ENCODE peak calls at places on chromosomes 5 and 9, in four cellular contexts. N is GM12865, P is foreskin fibroblast, A is SJSA1. D is an unnamed sample.

GRCh38 chr9:87596862-87597261 is 99.2 kb downstream of the DAPK1 start:
- DNase-seq in P (peak), A (no peak), N (no peak), D (no peak)

GRCh38 chr5:39656600-39656999 is 231.8 kb upstream of the DAB2 start:
- DNase-seq in A (no peak), N (no peak), P (no peak), D (no peak)

GRCh38 chr5:179124329-179124852 is 64.2 kb downstream of the ZNF354C start:
- DNase-seq in A (peak), P (no peak), N (no peak), D (no peak)

GRCh38 chr9:130715270-130716077 is 21.9 kb downstream of the EXOSC2 start:
- DNase-seq in N (no peak), P (peak), A (no peak), D (no peak)

GRCh38 chr5:53481354-53481886 is 991 bp downstream of the FST start:
- DNase-seq in P (peak), A (no peak), N (no peak), D (no peak)

GRCh38 chr9:112552229-112553050 is 65.8 kb downstream of the KIAA1958 start:
- DNase-seq in A (no peak), P (no peak), N (no peak), D (no peak)

GRCh38 chr9:123318961-123319421 is 37.0 kb upstream of the CRB2 start:
- DNase-seq in N (no peak), P (no peak), A (no peak), D (no peak)

GRCh38 chr9:113511856-113512761 is 48.6 kb downstream of the RGS3 start:
- DNase-seq in N (peak), P (no peak), A (no peak), D (peak)

GRCh38 chr9:109477269-109478203 is 20.6 kb downstream of the PTPN3 start:
- DNase-seq in A (no peak), N (no peak), P (no peak), D (no peak)

GRCh38 chr9:98851730-98852462 is 44.4 kb downstream of the GALNT12 start:
- DNase-seq in P (no peak), N (no peak), A (no peak), D (no peak)

GRCh38 chr9:98848450-98849149 is 41.1 kb downstream of the GALNT12 start:
- DNase-seq in N (peak), A (peak), P (peak), D (peak)

GRCh38 chr9:98852961-98853360 is 45.5 kb downstream of the GALNT12 start:
- DNase-seq in P (no peak), A (no peak), N (no peak), D (no peak)

GRCh38 chr9:98852463-98852735 is 44.9 kb downstream of the GALNT12 start:
- DNase-seq in P (no peak), N (no peak), A (no peak), D (no peak)

DNA sequence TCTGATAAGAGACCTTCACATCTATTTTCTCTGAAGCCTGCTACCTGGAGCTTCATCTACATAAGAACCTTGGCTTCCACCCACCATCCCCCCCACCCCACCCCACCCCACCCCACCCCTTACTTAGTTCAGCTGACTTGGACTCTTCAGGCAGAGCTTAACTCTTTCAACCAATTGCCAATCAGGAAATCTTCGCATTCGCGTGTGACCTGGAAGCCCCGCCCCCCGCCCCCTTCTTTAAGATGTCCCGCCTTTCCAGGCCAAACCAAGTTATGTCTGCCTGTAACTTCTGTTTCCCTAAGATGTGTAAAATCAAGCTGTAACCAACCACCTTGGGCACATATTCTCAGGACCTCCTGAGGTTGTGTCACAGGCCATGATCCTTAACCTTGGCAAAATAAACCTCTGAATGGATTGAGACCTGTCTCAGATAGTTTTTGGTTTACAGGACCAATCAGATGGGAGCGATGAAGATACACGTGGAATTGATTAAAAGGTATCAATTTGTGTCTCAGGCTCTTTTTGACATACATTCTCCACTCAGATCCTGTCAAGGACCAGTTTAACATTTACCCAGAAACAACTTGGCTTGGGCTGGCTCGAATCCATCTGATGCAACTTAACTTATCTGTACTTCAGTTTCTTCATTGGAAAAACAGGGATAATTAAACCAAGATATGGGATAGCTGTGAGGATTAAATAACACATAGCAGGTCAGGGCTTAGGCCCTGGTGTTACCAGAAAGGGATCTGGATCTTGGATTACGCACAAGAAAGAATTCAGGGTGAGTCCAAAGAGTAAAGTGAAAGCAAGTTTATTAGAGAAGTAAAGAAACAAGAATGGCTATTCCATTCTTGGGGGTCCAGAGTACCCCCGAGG is 43.6 kb downstream of the GALNT12 start:
- DNase-seq in P (no peak), N (no peak), A (no peak), D (no peak)
- H3K4me3 ChIP-seq in P (no peak), N (no peak), A (no peak), D (no peak)

GRCh38 chr5:92687793-92688467 is 893.1 kb downstream of the NR2F1-AS1 start:
- DNase-seq in P (peak), A (no peak), N (peak), D (no peak)
- H3K4me3 ChIP-seq in P (peak), A (no peak), N (no peak), D (no peak)

DNA sequence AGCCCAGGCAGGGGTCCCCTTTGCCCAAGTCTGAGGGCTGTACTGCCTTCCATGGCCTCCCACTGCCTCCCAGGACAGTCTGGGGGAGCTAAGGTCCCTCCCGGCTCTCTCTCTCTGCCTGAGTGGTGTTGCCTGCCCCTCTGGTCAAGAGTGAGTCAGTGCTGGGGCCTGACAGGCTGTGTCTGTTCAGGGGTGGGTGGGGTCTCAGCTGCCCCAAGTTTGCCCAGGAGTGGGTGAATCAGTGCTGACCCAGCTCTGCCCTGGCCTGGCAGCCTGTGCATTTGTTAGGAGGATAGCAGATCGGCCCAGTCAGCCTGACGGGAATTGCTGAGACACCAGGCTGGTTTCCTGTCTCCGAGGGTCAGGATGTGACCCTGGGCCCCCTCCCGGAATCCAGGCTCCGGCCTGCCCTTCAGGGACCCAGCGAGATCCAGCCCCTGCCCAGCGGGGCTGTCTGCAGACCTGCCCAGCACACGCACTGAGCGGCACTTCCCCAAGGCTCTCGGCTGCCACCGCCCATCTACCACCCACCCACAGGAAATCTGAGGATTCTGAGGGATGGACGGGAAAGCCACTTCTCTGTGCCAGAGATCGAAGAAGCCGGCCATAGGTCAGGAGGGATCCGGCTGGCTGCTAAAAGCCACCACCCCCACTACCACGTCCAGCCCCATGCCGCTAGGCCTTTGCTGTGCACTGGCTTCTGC is 15.9 kb downstream of the ENG start:
- DNase-seq in N (no peak), P (peak), A (peak), D (no peak)
- H3K4me3 ChIP-seq in N (no peak), P (peak), A (no peak), D (no peak)

DNA sequence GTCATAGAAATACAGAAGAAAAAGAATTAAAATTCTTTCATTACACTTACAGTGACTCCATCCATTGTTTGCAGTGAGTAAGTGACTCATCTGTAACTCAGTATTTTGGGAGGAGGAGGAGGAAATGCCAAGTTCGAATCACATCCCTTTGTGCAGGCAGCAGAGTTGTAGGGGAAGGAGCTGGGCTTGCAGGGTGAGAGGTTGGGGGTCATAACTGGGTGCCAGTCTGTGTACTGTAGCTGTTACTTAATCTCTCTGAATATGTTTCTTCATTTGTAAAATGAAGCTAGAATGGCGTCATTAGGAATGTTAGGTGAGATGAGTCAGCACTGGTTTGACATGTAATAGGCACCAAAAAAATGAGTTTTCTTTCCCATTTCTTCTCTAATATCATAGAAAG is 235.7 kb upstream of the ADAMTSL1 start:
- DNase-seq in A (peak), N (no peak), P (peak), D (no peak)
- H3K4me3 ChIP-seq in A (no peak), N (no peak), P (no peak), D (no peak)

GRCh38 chr5:8053270-8053669 is 184.3 kb downstream of the MTRR start:
- DNase-seq in A (no peak), N (no peak), P (no peak), D (no peak)
- H3K4me3 ChIP-seq in A (no peak), N (no peak), P (no peak), D (no peak)

GRCh38 chr5:82623094-82623514 is 344.9 kb upstream of the RPS23 start:
- DNase-seq in A (no peak), N (no peak), P (no peak), D (no peak)

GRCh38 chr5:82619097-82619496 is 340.9 kb upstream of the RPS23 start:
- DNase-seq in N (no peak), P (no peak), A (no peak), D (no peak)

GRCh38 chr5:82624018-82624417 is 345.9 kb upstream of the RPS23 start:
- DNase-seq in A (no peak), P (no peak), N (no peak), D (no peak)

GRCh38 chr5:82622205-82622604 is 344.1 kb upstream of the RPS23 start:
- DNase-seq in N (no peak), P (no peak), A (no peak), D (no peak)

DNA sequence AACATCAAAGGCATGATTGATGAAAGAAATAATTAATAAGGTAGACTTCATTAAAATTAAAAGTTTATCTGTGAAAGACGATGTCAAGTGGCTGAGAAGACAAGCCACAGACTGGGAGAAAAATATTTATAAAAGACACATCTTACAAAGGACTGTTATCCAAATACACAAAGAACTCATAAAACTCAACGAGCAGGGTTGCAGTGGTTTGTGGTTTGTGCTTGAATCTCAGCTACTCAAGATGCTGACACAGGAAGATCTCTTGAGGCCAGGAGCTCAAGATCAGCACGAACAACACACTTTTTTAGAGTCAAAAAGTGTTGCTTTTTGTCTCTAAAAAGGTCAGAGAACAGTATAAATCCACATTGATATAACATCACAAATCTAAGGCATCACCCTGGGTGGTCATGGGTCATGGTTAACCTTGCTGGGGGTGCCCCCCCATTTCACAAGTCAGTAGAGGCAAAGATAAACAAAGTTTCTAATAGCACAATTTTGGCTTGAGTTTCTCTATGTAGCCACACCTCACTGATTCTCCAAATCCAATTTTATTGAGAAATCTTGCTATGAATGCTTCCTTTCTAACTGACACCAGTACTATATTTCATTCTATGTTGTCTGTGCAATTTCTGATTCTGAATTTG is 342.9 kb upstream of the RPS23 start:
- DNase-seq in N (no peak), P (no peak), A (peak), D (no peak)
- H3K4me3 ChIP-seq in N (no peak), P (no peak), A (no peak), D (no peak)

DNA sequence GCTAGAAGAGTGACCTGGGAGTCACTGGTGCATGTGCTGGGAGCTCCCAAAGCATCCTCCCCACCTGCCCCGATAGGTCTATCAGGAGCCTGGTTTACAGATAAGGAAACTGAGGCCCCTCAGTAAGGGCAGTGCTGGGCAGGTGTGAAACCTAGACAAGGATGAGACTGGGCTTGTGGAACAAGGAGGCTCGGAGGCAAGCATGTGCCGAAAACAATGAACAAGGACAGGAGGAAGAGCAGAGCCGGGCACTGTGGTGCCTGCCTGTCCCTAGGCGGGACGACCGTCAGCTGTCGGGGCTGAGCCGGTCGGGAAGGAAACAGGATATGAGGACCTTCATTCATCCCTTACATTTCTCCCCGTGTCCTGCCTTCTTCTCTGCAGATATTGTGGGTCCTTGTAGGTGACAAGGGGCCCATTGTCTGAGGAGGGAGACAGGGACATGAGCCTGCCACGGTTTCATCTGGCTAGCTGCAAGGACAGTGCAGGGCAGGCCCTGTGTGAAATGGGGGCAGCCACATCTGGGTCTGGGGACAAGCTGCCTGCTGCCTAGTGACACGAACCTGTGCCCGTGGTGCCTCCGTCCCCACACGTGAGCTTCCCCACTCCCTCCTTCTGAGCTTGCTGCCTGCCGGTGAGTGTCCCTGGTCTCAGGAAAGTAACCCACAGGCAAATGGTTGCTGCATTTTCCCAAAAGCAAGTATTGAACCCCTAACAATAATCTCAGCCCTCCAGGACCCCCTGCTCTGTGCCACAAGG is 18.6 kb downstream of the FGD3 start:
- DNase-seq in N (no peak), A (no peak), P (no peak), D (no peak)
- H3K4me3 ChIP-seq in N (peak), A (no peak), P (no peak), D (peak)

GRCh38 chr9:136020671-136021070 is 59.5 kb upstream of the UBAC1 start:
- DNase-seq in N (no peak), A (no peak), P (no peak), D (no peak)
- H3K4me3 ChIP-seq in N (no peak), A (no peak), P (no peak), D (no peak)

GRCh38 chr9:35814106-35814840 is 569 bp downstream of the HINT2 start:
- DNase-seq in N (peak), A (peak), P (peak), D (no peak)

GRCh38 chr9:35811364-35812024 is 568 bp downstream of the SPAG8 start:
- DNase-seq in N (no peak), P (peak), A (no peak), D (no peak)

GRCh38 chr9:35814841-35815543 is at the start of gene HINT2:
- DNase-seq in N (peak), A (peak), P (peak), D (peak)

GRCh38 chr9:35812025-35812602 is at the start of gene SPAG8:
- DNase-seq in N (peak), P (peak), A (peak), D (peak)

GRCh38 chr9:35813434-35814105 is 1.3 kb downstream of the HINT2 start:
- DNase-seq in N (peak), P (peak), A (no peak), D (no peak)
- H3K4me3 ChIP-seq in N (peak), P (peak), A (no peak), D (peak)